ENCODE peak calls at places on chromosomes 6 and 20, in eight cellular contexts. X, L, Z, U, P, E, I and W are unnamed samples.

GRCh38 chr20:38685853-38686473 is 38.3 kb upstream of the SLC32A1 start:
- DNase-seq in U (peak; percentile 44), X (peak; percentile 69), P (peak; percentile 17), Z (peak; percentile 12), E (peak; percentile 84), I (peak; percentile 14), L (peak; percentile 46), W (peak; percentile 79)

GRCh38 chr6:81169166-81169565 is 583.3 kb downstream of the TENT5A start:
- DNase-seq in Z (no peak), L (no peak), X (peak; percentile 29), P (no peak), U (no peak), E (no peak), I (no peak), W (no peak)

GRCh38 chr6:31881136-31881859 is 2.5 kb upstream of the SLC44A4 start:
- DNase-seq in E (no peak), P (no peak), I (no peak), Z (no peak), U (no peak), X (no peak), L (no peak), W (no peak)

GRCh38 chr20:50309280-50309763 is 118.7 kb downstream of the CEBPB start:
- DNase-seq in I (peak; percentile 4), X (peak; percentile 73), Z (no peak), P (no peak), E (no peak), L (no peak), U (peak; percentile 92), W (no peak)

GRCh38 chr6:159979136-159979874 is 10.4 kb downstream of the IGF2R start:
- DNase-seq in E (peak; percentile 48), I (no peak), P (no peak), X (peak; percentile 24), U (peak; percentile 37), Z (no peak), L (no peak), W (peak; percentile 91)

GRCh38 chr20:46894971-46895905 is 595 bp downstream of the EYA2 start:
- DNase-seq in U (peak; percentile 68), L (no peak), P (no peak), X (peak; percentile 4), I (peak; percentile 71), E (peak; percentile 74), Z (no peak), W (no peak)

GRCh38 chr6:103177800-103178199 is 1681.9 kb downstream of the HACE1 start:
- DNase-seq in Z (no peak), U (no peak), P (no peak), X (no peak), I (no peak), E (no peak), L (no peak), W (no peak)

GRCh38 chr20:63957690-63958441 is 1.6 kb upstream of the UCKL1 start:
- DNase-seq in Z (no peak), L (no peak), U (peak; percentile 23), E (peak; percentile 48), P (no peak), X (peak; percentile 67), I (no peak), W (no peak)

GRCh38 chr20:38760978-38761377 is 12.7 kb downstream of the ACTR5 start:
- DNase-seq in L (no peak), Z (no peak), P (no peak), X (no peak), E (no peak), U (no peak), I (no peak), W (no peak)

GRCh38 chr20:33991498-33991897 is 2.2 kb upstream of the RALY start:
- DNase-seq in P (no peak), L (no peak), U (no peak), I (no peak), E (no peak), X (no peak), Z (no peak), W (no peak)

GRCh38 chr6:110085285-110085684 is 94.2 kb downstream of the WASF1 start:
- DNase-seq in L (no peak), I (no peak), X (no peak), U (no peak), P (no peak), Z (no peak), E (no peak), W (no peak)

GRCh38 chr20:14860410-14860814 is 523.0 kb upstream of the FLRT3 start:
- DNase-seq in U (no peak), L (no peak), E (peak; percentile 76), Z (no peak), I (no peak), P (no peak), X (no peak), W (no peak)

GRCh38 chr6:11705069-11705468 is 73.5 kb downstream of the ADTRP start:
- DNase-seq in U (no peak), L (no peak), Z (no peak), X (no peak), P (no peak), I (no peak), E (no peak), W (no peak)

GRCh38 chr6:124772733-124773319 is 189.4 kb upstream of the RNF217 start:
- DNase-seq in P (no peak), I (no peak), E (no peak), Z (no peak), X (no peak), U (no peak), L (no peak), W (no peak)

GRCh38 chr20:43723194-43723593 is 3.6 kb downstream of the GTSF1L start:
- DNase-seq in U (peak; percentile 13), X (no peak), I (no peak), Z (no peak), L (no peak), P (no peak), E (no peak), W (no peak)

GRCh38 chr20:52655365-52655764 is 316.8 kb upstream of the TSHZ2 start:
- DNase-seq in I (no peak), P (no peak), L (no peak), E (no peak), U (no peak), X (no peak), Z (no peak), W (no peak)
- H3K9me3 ChIP-seq in I (no peaks in the 10 kb centered on the region), P (no peaks in the 10 kb centered on the region), L (no peaks in the 10 kb centered on the region), E (no peaks in the 10 kb centered on the region), U (no peaks in the 10 kb centered on the region), X (no peaks in the 10 kb centered on the region), Z (no peaks in the 10 kb centered on the region), W (no peaks in the 10 kb centered on the region)

GRCh38 chr20:11067359-11067758 is 393.6 kb upstream of the JAG1 start:
- DNase-seq in P (no peak), L (no peak), I (no peak), U (no peak), E (no peak), Z (no peak), X (no peak), W (no peak)

GRCh38 chr20:11060423-11061205 is 386.8 kb upstream of the JAG1 start:
- DNase-seq in U (no peak), X (no peak), I (no peak), E (no peak), P (no peak), L (no peak), Z (no peak), W (no peak)

GRCh38 chr20:11063459-11063858 is 389.7 kb upstream of the JAG1 start:
- DNase-seq in X (no peak), L (no peak), I (no peak), E (no peak), U (no peak), P (no peak), Z (no peak), W (no peak)

GRCh38 chr20:11059659-11060058 is 385.9 kb upstream of the JAG1 start:
- DNase-seq in Z (no peak), P (no peak), E (no peak), L (no peak), X (no peak), I (no peak), U (no peak), W (no peak)

GRCh38 chr20:11064946-11065345 is 391.1 kb upstream of the JAG1 start:
- DNase-seq in E (no peak), X (no peak), Z (no peak), L (no peak), U (no peak), P (no peak), I (no peak), W (no peak)
- H3K9me3 ChIP-seq in E (no peaks in the 10 kb centered on the region), X (no peaks in the 10 kb centered on the region), Z (no peaks in the 10 kb centered on the region), L (no peaks in the 10 kb centered on the region), U (no peaks in the 10 kb centered on the region), P (no peaks in the 10 kb centered on the region), I (no peaks in the 10 kb centered on the region), W (no peaks in the 10 kb centered on the region)

DNA sequence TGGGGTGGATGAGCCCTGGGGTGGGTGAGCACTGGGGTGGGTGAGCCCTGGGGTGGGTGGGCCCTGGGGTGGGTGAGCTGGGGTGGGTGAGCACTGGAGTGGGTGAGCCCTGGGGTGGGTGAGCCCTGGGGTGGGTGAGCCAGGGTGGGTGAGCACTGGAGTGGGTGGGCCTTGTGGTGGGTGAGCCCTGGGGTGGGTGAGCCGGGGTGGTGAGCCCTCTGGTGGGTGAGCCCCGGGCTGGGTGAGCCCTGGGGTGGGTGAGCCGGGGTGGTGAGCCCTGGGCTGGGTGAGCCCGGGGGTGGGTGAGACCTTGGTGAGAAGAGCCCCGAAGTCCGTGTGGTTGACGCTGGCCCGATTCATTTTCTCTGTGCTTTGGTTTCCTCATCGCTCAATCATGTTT is 18.6 kb downstream of the SMOC2 start:
- DNase-seq in I (no peak), Z (no peak), P (no peak), E (no peak), U (no peak), L (no peak), X (no peak), W (no peak)
- H3K9me3 ChIP-seq in I (no peaks in the 10 kb centered on the region), Z (no peaks in the 10 kb centered on the region), P (no peaks in the 10 kb centered on the region), E (no peaks in the 10 kb centered on the region), U (peaks cover 39% of the 10 kb centered on the region), L (no peaks in the 10 kb centered on the region), X (no peaks in the 10 kb centered on the region), W (no peaks in the 10 kb centered on the region)

GRCh38 chr20:62116558-62117361 is 5.5 kb upstream of the LSM14B start:
- DNase-seq in P (no peak), E (no peak), L (no peak), Z (no peak), U (no peak), X (no peak), I (no peak), W (no peak)

GRCh38 chr20:62114894-62115293 is 7.4 kb upstream of the LSM14B start:
- DNase-seq in I (no peak), P (no peak), E (no peak), L (no peak), U (no peak), X (no peak), Z (no peak), W (no peak)

GRCh38 chr20:62105592-62105991 is 16.7 kb upstream of the LSM14B start:
- DNase-seq in E (no peak), Z (no peak), U (no peak), X (no peak), I (no peak), L (no peak), P (no peak), W (no peak)

GRCh38 chr20:62112368-62112767 is 9.9 kb upstream of the LSM14B start:
- DNase-seq in E (no peak), P (no peak), Z (no peak), U (no peak), I (no peak), X (no peak), L (no peak), W (no peak)

DNA sequence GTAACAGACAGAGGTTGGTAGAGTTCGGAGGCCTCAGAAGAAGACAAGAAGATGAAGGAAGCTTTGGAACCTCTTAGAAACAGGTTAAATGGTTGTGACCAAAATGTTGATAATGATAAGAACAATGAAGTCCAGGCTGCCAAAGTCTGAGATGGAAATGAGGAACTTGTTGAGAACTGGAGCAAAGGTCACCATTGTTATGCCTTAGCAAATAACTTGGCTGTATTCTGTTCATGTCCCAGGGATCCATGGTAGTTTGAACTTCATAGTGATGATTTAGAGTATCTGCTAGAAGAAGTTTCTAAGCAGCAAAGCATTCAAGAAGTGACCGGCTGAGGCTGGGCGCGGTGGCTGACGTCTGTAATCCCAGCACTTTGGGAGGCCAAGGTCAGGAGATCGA is 11.1 kb upstream of the LSM14B start:
- DNase-seq in X (no peak), U (no peak), Z (no peak), P (no peak), E (no peak), I (no peak), L (no peak), W (no peak)
- H3K9me3 ChIP-seq in X (no peaks in the 10 kb centered on the region), U (peaks cover 44% of the 10 kb centered on the region), Z (peaks cover 81% of the 10 kb centered on the region), P (peaks cover 5% of the 10 kb centered on the region), E (no peaks in the 10 kb centered on the region), I (no peaks in the 10 kb centered on the region), L (peaks cover 4% of the 10 kb centered on the region), W (peaks cover 30% of the 10 kb centered on the region)